ENCODE peak calls at places on chromosomes 7 and 10, in eight cellular contexts. W, Y, K, J, B, O, Z and E are unnamed samples.

GRCh38 chr10:98433881-98434732 is 12.6 kb downstream of the HPS1 start:
- DNase-seq in W (peak; percentile 81), Y (no peak), K (no peak), J (no peak), B (no peak), O (no peak), Z (no peak), E (no peak)

GRCh38 chr7:130135208-130136205 is 65.2 kb downstream of the KLHDC10 start:
- DNase-seq in W (no peak), Y (no peak), K (no peak), J (no peak), B (no peak), O (peak; percentile 5), Z (no peak), E (no peak)

GRCh38 chr10:43197834-43198681 is 59.8 kb downstream of the CSGALNACT2 start:
- DNase-seq in W (peak; percentile 49), Y (peak; percentile 43), K (peak; percentile 37), J (peak; percentile 46), B (no peak), O (no peak), Z (peak; percentile 26), E (no peak)

GRCh38 chr10:108957681-108958080 is 965.6 kb downstream of the XPNPEP1 start:
- DNase-seq in W (peak; percentile 22), Y (no peak), K (no peak), J (no peak), B (no peak), O (no peak), Z (no peak), E (no peak)

GRCh38 chr7:2255145-2256139 is 13.4 kb downstream of the NUDT1 start:
- DNase-seq in W (peak; percentile 87), Y (no peak), K (peak; percentile 39), J (no peak), B (no peak), O (no peak), Z (no peak), E (no peak)

GRCh38 chr7:157077986-157078644 is 60.6 kb upstream of the UBE3C start:
- DNase-seq in W (no peak), Y (no peak), K (no peak), J (no peak), B (no peak), O (no peak), Z (no peak), E (no peak)

GRCh38 chr10:126017961-126018560 is 121.7 kb downstream of the FANK1 start:
- DNase-seq in W (peak; percentile 3), Y (no peak), K (no peak), J (no peak), B (no peak), O (no peak), Z (no peak), E (no peak)

GRCh38 chr7:74174606-74175082 is 488 bp downstream of the EIF4H start:
- DNase-seq in W (peak; percentile 15), Y (no peak), K (peak; percentile 52), J (peak; percentile 35), B (peak; percentile 10), O (peak; percentile 37), Z (peak; percentile 71), E (no peak)

GRCh38 chr7:2046581-2047271 is 186.0 kb downstream of the MAD1L1 start:
- DNase-seq in W (no peak), Y (no peak), K (no peak), J (no peak), B (no peak), O (no peak), Z (peak; percentile 26), E (no peak)

GRCh38 chr10:72638586-72639440 is 12.9 kb upstream of the MICU1 start:
- DNase-seq in W (peak; percentile 31), Y (no peak), K (no peak), J (no peak), B (no peak), O (no peak), Z (no peak), E (no peak)

GRCh38 chr7:7566651-7567611 is at the start of gene MIOS:
- DNase-seq in W (peak; percentile 81), Y (peak; percentile 94), K (peak; percentile 94), J (peak; percentile 82), B (peak; percentile 70), O (peak; percentile 40), Z (peak; percentile 91), E (peak; percentile 92)

GRCh38 chr7:23462846-23463245 is 7.4 kb downstream of the IGF2BP3 start:
- DNase-seq in W (peak; percentile 61), Y (no peak), K (no peak), J (no peak), B (no peak), O (peak; percentile 57), Z (no peak), E (no peak)

GRCh38 chr7:150703209-150703608 is 13.2 kb upstream of the GIMAP1 start:
- DNase-seq in W (no peak), Y (no peak), K (no peak), J (no peak), B (no peak), O (no peak), Z (no peak), E (no peak)

GRCh38 chr10:24701447-24701846 is 22.2 kb downstream of the ARHGAP21 start:
- DNase-seq in W (no peak), Y (no peak), K (peak; percentile 68), J (peak; percentile 7), B (no peak), O (no peak), Z (no peak), E (peak; percentile 22)

GRCh38 chr10:123548779-123549178 is 117.4 kb upstream of the GPR26 start:
- DNase-seq in W (no peak), Y (no peak), K (peak; percentile 65), J (no peak), B (no peak), O (no peak), Z (no peak), E (no peak)

GRCh38 chr7:23184709-23185354 is 3.0 kb downstream of the NUP42 start:
- DNase-seq in W (peak; percentile 65), Y (no peak), K (peak; percentile 30), J (no peak), B (no peak), O (peak; percentile 47), Z (no peak), E (no peak)

GRCh38 chr7:43678315-43678714 is 51.0 kb downstream of the COA1 start:
- DNase-seq in W (no peak), Y (no peak), K (no peak), J (no peak), B (no peak), O (no peak), Z (no peak), E (no peak)

GRCh38 chr10:19719320-19719719 is 96.9 kb upstream of the PLXDC2 start:
- DNase-seq in W (peak; percentile 16), Y (no peak), K (no peak), J (no peak), B (no peak), O (peak; percentile 11), Z (no peak), E (no peak)

GRCh38 chr7:903921-904755 is 27.8 kb downstream of the GET4 start:
- DNase-seq in W (no peak), Y (no peak), K (no peak), J (no peak), B (no peak), O (no peak), Z (no peak), E (no peak)

GRCh38 chr7:31006864-31007263 is 43.1 kb downstream of the GHRHR start:
- DNase-seq in W (no peak), Y (no peak), K (no peak), J (no peak), B (no peak), O (no peak), Z (no peak), E (no peak)

GRCh38 chr10:97069576-97070362 is 116.0 kb downstream of the SLIT1 start:
- DNase-seq in W (peak; percentile 32), Y (no peak), K (peak; percentile 12), J (no peak), B (no peak), O (peak; percentile 93), Z (no peak), E (no peak)

GRCh38 chr10:64896582-64896981 is 1375.4 kb downstream of the REEP3 start:
- DNase-seq in W (no peak), Y (no peak), K (no peak), J (no peak), B (no peak), O (no peak), Z (no peak), E (no peak)

GRCh38 chr10:48667960-48668541 is 16.6 kb upstream of the WDFY4 start:
- DNase-seq in W (no peak), Y (peak; percentile 80), K (peak; percentile 91), J (no peak), B (no peak), O (no peak), Z (no peak), E (peak; percentile 80)

GRCh38 chr7:118076564-118076963 is 107.4 kb upstream of the LSM8 start:
- DNase-seq in W (no peak), Y (no peak), K (no peak), J (no peak), B (no peak), O (peak; percentile 78), Z (no peak), E (no peak)